ENCODE peak calls at places on chromosome 13, in nine cellular contexts. M, L, U, O, R, A, T, V and E are unnamed samples.

GRCh38 chr13:103029798-103030197 is 36.4 kb downstream of the SLC10A2 start:
- DNase-seq in M (no peak), L (no peak), U (no peak), O (no peak), R (no peak), A (no peak), T (no peak), V (no peak), E (no peak)

GRCh38 chr13:106499905-106500304 is 35.6 kb downstream of the EFNB2 start:
- DNase-seq in M (no peak), L (no peak), U (peak), O (no peak), R (no peak), A (no peak), T (peak), V (no peak), E (no peak)

GRCh38 chr13:68066879-68067513 is 836.9 kb upstream of the PCDH9 start:
- DNase-seq in M (no peak), L (no peak), U (no peak), O (no peak), R (no peak), A (no peak), T (no peak), V (no peak), E (no peak)

GRCh38 chr13:46119883-46120614 is 15.2 kb upstream of the CPB2 start:
- DNase-seq in M (no peak), L (no peak), U (peak), O (peak), R (peak), A (no peak), T (peak), V (no peak), E (no peak)

GRCh38 chr13:35963982-35964665 is 167.1 kb downstream of the DCLK1 start:
- DNase-seq in M (no peak), L (no peak), U (no peak), O (no peak), R (no peak), A (no peak), T (no peak), V (no peak), E (no peak)

GRCh38 chr13:48292650-48293049 is 10.9 kb upstream of the RB1 start:
- DNase-seq in M (no peak), L (no peak), U (no peak), O (no peak), R (no peak), A (no peak), T (no peak), V (no peak), E (no peak)

GRCh38 chr13:107865643-107866006 is 349.7 kb downstream of the LIG4 start:
- DNase-seq in M (no peak), L (no peak), U (no peak), O (no peak), R (no peak), A (no peak), T (peak), V (no peak), E (no peak)

GRCh38 chr13:29474991-29475390 is 120.5 kb downstream of the SLC7A1 start:
- DNase-seq in M (peak), L (no peak), U (peak), O (no peak), R (no peak), A (no peak), T (peak), V (no peak), E (no peak)

GRCh38 chr13:102799544-102800144 is 725 bp downstream of the BIVM start:
- DNase-seq in M (no peak), L (peak), U (peak), O (peak), R (no peak), A (peak), T (peak), V (peak), E (peak)

GRCh38 chr13:87537946-87538345 is 133.2 kb upstream of the SLITRK5 start:
- DNase-seq in M (no peak), L (no peak), U (no peak), O (no peak), R (no peak), A (no peak), T (no peak), V (no peak), E (no peak)

DNA sequence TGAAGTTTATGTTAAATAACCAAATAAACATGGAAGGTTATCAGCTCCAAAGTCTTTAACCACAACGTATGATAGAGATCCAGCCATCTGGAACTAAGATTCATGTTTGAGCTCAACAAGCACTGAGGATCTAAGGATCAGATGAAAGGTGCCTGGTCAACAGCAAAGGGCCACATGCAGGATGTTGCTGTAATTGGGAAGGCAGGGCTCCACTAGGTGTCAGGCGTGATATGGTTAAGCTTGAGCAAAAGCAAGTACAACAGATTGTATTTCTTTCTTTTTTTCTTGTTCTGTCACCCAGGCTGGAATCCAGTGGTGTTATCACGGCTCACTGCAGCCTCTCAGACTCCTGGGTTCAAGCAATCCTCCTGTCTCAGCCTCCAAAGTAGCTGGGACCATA is 12.0 kb downstream of the EBPL start:
- DNase-seq in M (no peak), L (no peak), U (peak), O (no peak), R (no peak), A (no peak), T (peak), V (no peak), E (no peak)
- TF ChIP-seq CTCF in M (peak), L (peak), U (peak), O (no peak), R (peak), A (no peak), T (peak), V (no peak), E (no peak)

GRCh38 chr13:65613004-65613403 is 1617.1 kb downstream of the PCDH9 start:
- DNase-seq in M (no peak), L (no peak), U (no peak), O (no peak), R (peak), A (peak), T (no peak), V (no peak), E (no peak)
- TF ChIP-seq CTCF in M (peak), L (no peak), U (peak), O (no peak), R (no peak), A (peak), T (no peak), V (no peak), E (peak)

DNA sequence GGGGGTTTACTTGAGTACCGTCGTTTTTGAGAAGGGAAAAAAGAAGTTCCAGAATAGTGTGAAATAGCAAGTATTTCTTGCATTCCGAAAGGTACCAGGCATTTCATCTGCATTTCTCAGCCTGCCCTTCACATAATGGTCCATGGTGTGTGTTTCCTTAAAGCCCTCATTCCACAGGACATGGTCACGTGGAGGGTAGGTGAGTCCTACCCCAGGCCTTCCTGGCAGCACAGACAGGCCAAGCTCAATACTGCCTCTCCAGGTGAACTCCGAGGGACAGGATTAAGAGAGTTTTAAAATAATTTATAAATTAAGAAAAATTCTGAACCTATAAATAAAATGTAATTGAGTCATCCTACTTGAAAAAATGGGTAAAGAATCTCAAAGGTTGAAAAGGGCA is 64.7 kb downstream of the TNFRSF19 start:
- DNase-seq in M (no peak), L (no peak), U (no peak), O (no peak), R (no peak), A (no peak), T (no peak), V (no peak), E (no peak)
- TF ChIP-seq CTCF in M (no peak), L (no peak), U (peak), O (no peak), R (no peak), A (peak), T (no peak), V (no peak), E (no peak)

DNA sequence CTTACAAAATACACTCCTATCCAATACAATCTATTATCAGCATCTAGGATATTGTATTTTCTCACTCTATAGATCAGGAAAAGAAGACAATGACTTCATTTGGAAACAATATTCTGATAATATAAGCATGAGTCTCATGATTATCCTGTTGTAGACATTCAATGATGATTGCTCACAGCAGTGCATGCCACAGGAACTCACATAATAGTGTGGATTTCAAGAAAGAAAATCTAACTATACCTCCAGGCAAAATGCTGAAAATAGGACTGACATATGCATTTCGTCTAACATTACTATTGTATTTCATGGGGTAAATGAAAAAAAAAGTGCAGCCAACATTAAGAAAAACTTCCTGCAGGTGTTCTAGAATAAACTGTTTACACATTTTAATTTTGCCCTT is 122.6 kb downstream of the POSTN start:
- DNase-seq in M (no peak), L (no peak), U (peak), O (no peak), R (no peak), A (no peak), T (peak), V (no peak), E (no peak)
- TF ChIP-seq CTCF in M (no peak), L (no peak), U (no peak), O (no peak), R (no peak), A (no peak), T (no peak), V (no peak), E (no peak)

GRCh38 chr13:112065867-112066623 is 904 bp upstream of the SOX1 start:
- DNase-seq in M (no peak), L (no peak), U (no peak), O (no peak), R (no peak), A (peak), T (no peak), V (no peak), E (no peak)
- TF ChIP-seq CTCF in M (no peak), L (no peak), U (no peak), O (no peak), R (no peak), A (peak), T (no peak), V (no peak), E (no peak)

GRCh38 chr13:42656136-42656535 is 82.2 kb downstream of the TNFSF11 start:
- DNase-seq in M (no peak), L (no peak), U (no peak), O (no peak), R (no peak), A (no peak), T (no peak), V (no peak), E (no peak)

GRCh38 chr13:42658019-42658418 is 84.1 kb downstream of the TNFSF11 start:
- DNase-seq in M (no peak), L (no peak), U (no peak), O (no peak), R (no peak), A (no peak), T (no peak), V (no peak), E (no peak)

GRCh38 chr13:42654760-42655159 is 80.8 kb downstream of the TNFSF11 start:
- DNase-seq in M (no peak), L (no peak), U (no peak), O (no peak), R (no peak), A (no peak), T (no peak), V (no peak), E (no peak)

GRCh38 chr13:42660367-42660965 is 86.5 kb downstream of the TNFSF11 start:
- DNase-seq in M (no peak), L (no peak), U (no peak), O (no peak), R (no peak), A (no peak), T (peak), V (no peak), E (no peak)
- TF ChIP-seq CTCF in M (peak), L (no peak), U (peak), O (peak), R (peak), A (no peak), T (peak), V (no peak), E (no peak)

GRCh38 chr13:26628706-26629105 is 71.2 kb downstream of the WASF3 start:
- DNase-seq in M (no peak), L (no peak), U (peak), O (peak), R (no peak), A (peak), T (peak), V (no peak), E (no peak)
- TF ChIP-seq CTCF in M (peak), L (no peak), U (peak), O (no peak), R (no peak), A (peak), T (peak), V (no peak), E (no peak)

GRCh38 chr13:69585656-69586055 is 522.0 kb upstream of the ATXN8OS start:
- DNase-seq in M (no peak), L (no peak), U (no peak), O (no peak), R (no peak), A (no peak), T (no peak), V (no peak), E (no peak)
- TF ChIP-seq CTCF in M (no peak), L (no peak), U (no peak), O (no peak), R (no peak), A (peak), T (no peak), V (no peak), E (no peak)